ENCODE peak calls at places on chromosomes 11 and 22, in four cellular contexts. S is WTC11, M is endothelial cell, K is OCI-LY7. J is an unnamed sample.

GRCh38 chr11:119506436-119506835 is 83.5 kb upstream of the THY1 start:
- DNase-seq in M (no peak), K (no peak), S (no peak), J (no peak)

GRCh38 chr11:119671561-119672015 is 57.4 kb downstream of the NECTIN1 start:
- DNase-seq in K (no peak), M (no peak), S (no peak), J (no peak)

GRCh38 chr11:31834237-31834636 is 23.1 kb upstream of the PAX6 start:
- DNase-seq in M (no peak), S (peak; percentile 17), K (no peak), J (no peak)

GRCh38 chr11:30245621-30246020 is 14.8 kb downstream of the FSHB start:
- DNase-seq in S (no peak), M (no peak), K (no peak), J (no peak)

GRCh38 chr22:45058622-45058912 is 48.8 kb upstream of the PHF21B start:
- DNase-seq in M (no peak), K (no peak), S (no peak), J (no peak)

GRCh38 chr22:49356428-49356827 is 471.2 kb downstream of the BRD1 start:
- DNase-seq in S (no peak), K (no peak), M (no peak), J (no peak)

GRCh38 chr11:94131363-94132115 is 2.9 kb downstream of the PANX1 start:
- DNase-seq in M (no peak), K (no peak), S (no peak), J (no peak)

GRCh38 chr22:49021097-49021925 is 806.4 kb downstream of the BRD1 start:
- DNase-seq in M (no peak), S (no peak), K (no peak), J (no peak)

GRCh38 chr11:78560066-78560597 is 14.5 kb downstream of the NARS2 start:
- DNase-seq in S (no peak), M (no peak), K (no peak), J (no peak)

GRCh38 chr11:93603225-93603624 is 58.3 kb upstream of the CEP295 start:
- DNase-seq in S (no peak), M (no peak), K (no peak), J (no peak)

GRCh38 chr22:43493297-43493696 is 81.5 kb downstream of the MPPED1 start:
- DNase-seq in K (no peak), S (no peak), M (no peak), J (no peak)
- TF ChIP-seq CTCF in K (no peak), S (no peak), M (no peak), J (no peak)

GRCh38 chr22:32103648-32104326 is 55.3 kb downstream of the C22orf42 start:
- DNase-seq in M (no peak), K (peak; percentile 11), S (no peak), J (no peak)
- TF ChIP-seq CTCF in M (peak; percentile 24), K (peak; percentile 76), S (no peak), J (peak; percentile 55)

GRCh38 chr11:132099692-132100091 is 729.3 kb downstream of the NTM start:
- DNase-seq in S (peak; percentile 76), M (peak; percentile 47), K (peak; percentile 9), J (peak; percentile 37)
- TF ChIP-seq CTCF in S (peak; percentile 87), M (peak; percentile 73), K (peak; percentile 71), J (peak; percentile 19)

DNA sequence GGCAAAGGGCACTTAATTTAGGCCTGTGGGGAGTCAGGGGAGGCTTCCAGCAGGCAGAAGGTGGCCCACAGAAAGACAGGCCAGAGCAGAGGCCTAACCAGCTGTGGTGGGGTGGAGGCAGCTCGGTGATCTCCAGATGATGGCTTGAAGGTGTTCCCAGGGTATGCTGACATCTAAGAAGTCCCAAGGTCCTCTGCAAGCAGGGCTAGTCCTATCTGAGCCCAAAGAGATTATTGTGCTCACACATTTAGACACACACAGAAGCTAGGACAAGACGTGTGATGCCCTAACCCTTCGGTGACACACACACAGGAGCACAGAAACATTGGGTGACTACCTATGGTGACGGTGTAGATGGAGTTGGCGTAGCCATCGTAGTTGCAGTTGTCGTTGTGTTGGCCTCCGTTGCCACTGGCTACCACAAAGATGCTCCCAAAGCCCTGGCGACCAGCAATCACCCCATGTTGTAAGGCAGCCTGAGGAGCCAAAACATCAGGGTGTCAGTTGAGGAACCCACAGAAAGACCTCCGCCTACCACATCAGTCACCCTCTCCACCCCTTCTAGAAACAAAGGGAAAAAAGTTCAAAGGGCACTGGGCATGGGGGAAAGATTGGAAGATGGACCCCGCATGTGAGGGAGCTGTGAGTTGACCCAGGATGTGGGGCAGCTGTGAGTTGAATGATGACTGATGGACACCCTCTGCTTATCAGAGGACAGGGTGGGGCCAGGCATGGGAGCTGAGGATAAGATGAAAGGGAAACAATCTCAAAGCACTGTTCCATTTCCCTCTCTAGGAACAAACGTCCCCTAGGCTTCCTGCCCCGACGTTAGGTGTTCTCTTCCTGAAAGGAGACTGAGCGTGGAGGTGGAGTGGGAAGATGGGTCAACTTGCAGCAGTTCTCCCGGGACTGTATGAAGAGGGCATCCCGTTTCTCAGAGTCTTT is 7.9 kb downstream of the PCSK7 start:
- DNase-seq in S (no peak), M (no peak), K (no peak), J (no peak)
- TF ChIP-seq CTCF in S (no peak), M (no peak), K (no peak), J (no peak)

GRCh38 chr11:7494086-7494775 is 8.9 kb downstream of the OLFML1 start:
- DNase-seq in S (no peak), M (no peak), K (no peak), J (no peak)
- TF ChIP-seq CTCF in S (no peak), M (no peak), K (no peak), J (no peak)

DNA sequence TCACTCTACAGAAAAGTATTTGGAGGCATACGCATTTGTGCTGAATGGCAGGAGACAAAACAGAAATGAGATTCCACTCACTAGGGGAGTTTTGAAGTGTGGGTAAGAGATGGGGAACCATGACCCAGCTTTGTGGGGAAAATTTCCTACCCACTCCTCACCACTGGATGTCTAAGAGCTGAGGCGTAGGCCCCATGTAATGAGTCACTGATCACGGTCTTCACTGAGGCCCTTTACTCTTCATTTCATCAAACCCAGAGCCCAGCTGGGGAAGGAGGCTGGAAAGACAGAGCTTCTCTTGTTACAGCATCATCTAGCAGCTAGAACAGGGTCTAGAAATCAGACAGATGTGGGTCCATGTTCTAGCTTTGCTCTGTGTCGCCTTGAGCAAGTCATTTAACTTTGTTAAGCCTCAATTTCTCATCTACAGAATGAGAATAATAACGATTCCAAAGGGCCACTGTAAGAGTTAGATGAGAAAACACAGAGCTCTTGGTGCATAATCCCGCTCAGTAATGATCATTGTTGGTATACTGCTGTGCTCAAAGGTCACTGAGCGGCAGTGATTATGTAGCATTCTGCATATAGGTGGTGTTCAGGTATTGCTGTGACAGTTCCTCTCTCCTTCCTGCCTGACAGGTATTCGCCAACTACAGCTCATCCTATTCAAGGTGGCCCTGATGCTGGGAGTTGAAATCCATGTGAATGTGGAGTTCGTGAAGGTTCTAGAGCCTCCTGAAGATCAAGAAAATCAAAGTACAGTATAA is 97.2 kb downstream of the MICAL2 start:
- DNase-seq in K (no peak), M (no peak), S (no peak), J (peak; percentile 77)
- TF ChIP-seq CTCF in K (no peak), M (no peak), S (no peak), J (no peak)

J was measured in activated CD8-positive, alpha-beta T cell treated with anti-CD3 and anti-CD28 coated beads for 36 hours.